ENCODE peak calls at places on chromosomes 1 and 21, in four cellular contexts. Q is HepG2, C is GM12878, A is K562. F is an unnamed sample.

GRCh38 chr21:33127154-33127893 is 57.4 kb downstream of the OLIG1 start:
- DNase-seq in A (peak; percentile 71), Q (peak; percentile 56), C (peak; percentile 19), F (peak; percentile 82)

GRCh38 chr1:185483647-185484450 is 166.8 kb upstream of the IVNS1ABP start:
- DNase-seq in A (no peak), Q (no peak), C (no peak), F (no peak)

GRCh38 chr1:207407655-207408256 is 46.4 kb upstream of the CR2 start:
- DNase-seq in A (peak; percentile 5), Q (no peak), C (no peak), F (no peak)

GRCh38 chr1:44812822-44813543 is 4.7 kb downstream of the BTBD19 start:
- DNase-seq in Q (no peak), C (no peak), A (no peak), F (no peak)

GRCh38 chr1:44684525-44684924 is 10.0 kb downstream of the ARMH1 start:
- DNase-seq in C (peak; percentile 81), Q (no peak), A (no peak), F (no peak)

GRCh38 chr21:36587388-36587787 is 107.5 kb upstream of the CLDN14 start:
- DNase-seq in A (no peak), Q (no peak), C (no peak), F (no peak)

GRCh38 chr1:63509718-63510117 is 13.3 kb downstream of the ITGB3BP start:
- DNase-seq in A (no peak), Q (no peak), C (no peak), F (no peak)

GRCh38 chr1:42192106-42192505 is 27.6 kb upstream of the GUCA2A start:
- DNase-seq in A (no peak), C (no peak), Q (no peak), F (no peak)

GRCh38 chr1:190179817-190180216 is 297.8 kb downstream of the BRINP3 start:
- DNase-seq in A (no peak), Q (peak; percentile 29), C (no peak), F (no peak)

GRCh38 chr21:44093761-44094160 is 13.4 kb upstream of the PWP2 start:
- DNase-seq in Q (no peak), C (no peak), A (no peak), F (no peak)

GRCh38 chr21:44805226-44805625 is 3.6 kb upstream of the UBE2G2 start:
- DNase-seq in A (no peak), Q (no peak), C (no peak), F (no peak)

GRCh38 chr1:100397681-100398080 is 45.4 kb downstream of the CDC14A start:
- DNase-seq in C (no peak), Q (no peak), A (no peak), F (no peak)

GRCh38 chr1:119652587-119652986 is 4.5 kb upstream of the ZNF697 start:
- DNase-seq in A (no peak), C (no peak), Q (no peak), F (no peak)

GRCh38 chr1:21783679-21784603 is 992 bp upstream of the USP48 start:
- DNase-seq in A (peak; percentile 86), C (peak; percentile 84), Q (peak; percentile 97), F (peak; percentile 93)

GRCh38 chr1:6108937-6109636 is 63.4 kb downstream of the KCNAB2 start:
- DNase-seq in A (no peak), C (no peak), Q (peak; percentile 20), F (peak; percentile 48)

GRCh38 chr1:227885648-227886502 is 61.9 kb downstream of the WNT9A start:
- DNase-seq in Q (no peak), C (no peak), A (peak; percentile 68), F (no peak)

GRCh38 chr1:119702384-119702783 is 9.3 kb upstream of the PHGDH start:
- DNase-seq in Q (no peak), C (no peak), A (no peak), F (no peak)

GRCh38 chr1:89065077-89065868 is at the start of gene GBP1:
- DNase-seq in A (no peak), C (no peak), Q (peak; percentile 22), F (no peak)

GRCh38 chr1:182163821-182164223 is 102.3 kb upstream of the ZNF648 start:
- DNase-seq in Q (no peak), A (no peak), C (no peak), F (no peak)

GRCh38 chr1:212667223-212668139 is 32.2 kb downstream of the BATF3 start:
- DNase-seq in C (no peak), Q (peak; percentile 42), A (no peak), F (no peak)

GRCh38 chr1:195761102-195761501 is 847.1 kb downstream of the KCNT2 start:
- DNase-seq in C (no peak), A (no peak), Q (no peak), F (no peak)

GRCh38 chr1:28775121-28775942 is 36.6 kb upstream of the OPRD1 start:
- DNase-seq in C (no peak), Q (no peak), A (peak; percentile 42), F (no peak)

GRCh38 chr1:16118706-16119105 is 37.2 kb downstream of the EPHA2 start:
- DNase-seq in Q (no peak), C (no peak), A (no peak), F (no peak)

GRCh38 chr1:171595324-171595723 is 26.7 kb upstream of the MYOCOS start:
- DNase-seq in C (no peak), Q (no peak), A (no peak), F (no peak)

GRCh38 chr1:246632584-246633168 is 66.4 kb downstream of the CNST start:
- DNase-seq in Q (no peak), A (no peak), C (no peak), F (no peak)

GRCh38 chr1:111538343-111539035 is 35.1 kb upstream of the ADORA3 start:
- DNase-seq in Q (peak; percentile 59), A (no peak), C (no peak), F (no peak)

GRCh38 chr1:58047265-58047858 is 499.2 kb downstream of the OMA1 start:
- DNase-seq in C (no peak), Q (peak; percentile 6), A (peak; percentile 76), F (peak; percentile 81)

DNA sequence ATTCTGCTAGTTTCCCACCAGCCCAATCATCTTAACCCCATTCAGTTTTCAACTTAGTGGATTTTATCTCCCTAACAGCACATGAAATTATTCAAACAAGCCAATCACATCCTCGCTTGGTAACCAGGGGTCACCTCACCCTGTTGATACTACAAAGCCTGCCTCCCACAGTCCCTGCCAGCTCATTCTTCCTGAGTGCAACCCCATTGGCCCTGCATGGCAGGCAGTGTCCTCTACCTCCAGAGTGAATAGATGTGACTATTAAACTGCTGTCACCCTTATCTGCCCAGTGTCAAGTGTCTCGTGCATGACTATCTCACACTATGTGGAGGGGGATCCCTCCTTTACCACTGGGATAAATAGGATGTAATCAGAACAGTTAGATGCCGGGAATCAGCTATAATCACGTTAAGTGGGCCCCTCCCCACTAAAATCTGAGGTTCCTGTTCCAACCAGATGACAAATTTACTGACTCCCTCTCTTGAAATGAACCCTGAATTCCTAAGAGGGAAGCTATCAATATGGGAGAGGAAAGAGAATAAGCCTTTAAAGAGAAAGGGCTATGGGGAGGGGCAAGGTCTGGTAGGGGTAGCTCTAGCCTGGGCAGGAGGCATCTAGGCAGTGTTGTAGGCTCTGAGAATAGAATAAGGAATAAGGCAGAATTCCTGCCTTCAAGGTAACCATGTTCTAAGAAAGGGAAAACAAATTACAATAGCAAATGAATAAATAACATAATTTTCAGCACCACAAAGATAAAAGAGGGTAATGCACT is 155.9 kb downstream of the SLC30A10 start:
- DNase-seq in A (no peak), Q (no peak), C (no peak), F (no peak)
- TF ChIP-seq TARDBP in A (no peak), Q (no peak), C (no peak), F (no peak)

GRCh38 chr1:201191723-201192477 is 1.3 kb downstream of the IGFN1 start:
- DNase-seq in Q (no peak), C (no peak), A (no peak), F (no peak)
- TF ChIP-seq BHLHE40 in Q (no peak), C (no peak), A (peak; percentile 20), F (no peak)

GRCh38 chr1:234875328-234875952 is 253.2 kb downstream of the TOMM20 start:
- DNase-seq in Q (peak; percentile 90), C (no peak), A (no peak), F (no peak)
- TF ChIP-seq TARDBP in Q (peak; percentile 24), C (no peak), A (no peak), F (no peak)

GRCh38 chr1:156126043-156126700 is 11.7 kb downstream of the LMNA start:
- DNase-seq in A (peak; percentile 64), Q (peak; percentile 40), C (no peak), F (no peak)

GRCh38 chr1:156129687-156130577 is 15.4 kb downstream of the LMNA start:
- DNase-seq in C (no peak), Q (peak; percentile 98), A (peak; percentile 82), F (peak; percentile 90)

GRCh38 chr1:156130578-156130942 is 16.0 kb downstream of the LMNA start:
- DNase-seq in A (no peak), C (no peak), Q (no peak), F (no peak)

GRCh38 chr1:156126701-156127534 is 12.4 kb downstream of the LMNA start:
- DNase-seq in Q (no peak), A (no peak), C (peak; percentile 86), F (no peak)

GRCh38 chr1:156128749-156129682 is 14.5 kb downstream of the LMNA start:
- DNase-seq in C (no peak), Q (no peak), A (no peak), F (no peak)
- TF ChIP-seq BHLHE40 in C (no peak), Q (no peak), A (no peak), F (no peak)

F was measured in HEK293T.